ENCODE peak calls at places on chromosome 22, in four cellular contexts. Y is PC-3, U is A549, O is neural progenitor cell. B is an unnamed sample.

GRCh38 chr22:19174106-19175025 is 4.2 kb downstream of the SLC25A1 start:
- DNase-seq in Y (peak; percentile 21), U (no peak), O (peak; percentile 26), B (peak; percentile 55)

GRCh38 chr22:46262449-46263207 is 515 bp downstream of the PKDREJ start:
- DNase-seq in Y (no peak), U (no peak), O (peak; percentile 74), B (no peak)

GRCh38 chr22:28030442-28030841 is 111.4 kb upstream of the PITPNB start:
- DNase-seq in Y (no peak), U (no peak), O (no peak), B (no peak)

GRCh38 chr22:45418056-45418769 is 4.7 kb downstream of the RIBC2 start:
- DNase-seq in Y (no peak), U (no peak), O (no peak), B (no peak)

GRCh38 chr22:30947821-30948454 is 20.6 kb downstream of the MORC2 start:
- DNase-seq in Y (peak; percentile 47), U (peak; percentile 46), O (peak; percentile 56), B (peak; percentile 64)

GRCh38 chr22:22887621-22888503 is at the start of gene IGLL5:
- DNase-seq in Y (no peak), U (no peak), O (no peak), B (no peak)

GRCh38 chr22:47343611-47344010 is 581.2 kb downstream of the TBC1D22A start:
- DNase-seq in Y (no peak), U (no peak), O (no peak), B (no peak)

GRCh38 chr22:45254789-45255261 is 14.1 kb upstream of the KIAA0930 start:
- DNase-seq in Y (peak; percentile 40), U (no peak), O (no peak), B (no peak)

GRCh38 chr22:33875316-33875715 is 45.0 kb downstream of the LARGE1 start:
- DNase-seq in Y (no peak), U (no peak), O (no peak), B (no peak)

GRCh38 chr22:47595122-47595521 is 832.7 kb downstream of the TBC1D22A start:
- DNase-seq in Y (no peak), U (no peak), O (no peak), B (no peak)

GRCh38 chr22:27207907-27208306 is 550.5 kb downstream of the MIAT start:
- DNase-seq in Y (no peak), U (peak; percentile 68), O (no peak), B (peak; percentile 43)

GRCh38 chr22:17576475-17576874 is 13.2 kb downstream of the SLC25A18 start:
- DNase-seq in Y (peak; percentile 87), U (no peak), O (no peak), B (peak; percentile 99)

GRCh38 chr22:46561435-46561905 is 24.1 kb upstream of the CELSR1 start:
- DNase-seq in Y (peak; percentile 22), U (peak; percentile 77), O (peak; percentile 57), B (no peak)

GRCh38 chr22:38313384-38313955 is 3.8 kb downstream of the CSNK1E start:
- DNase-seq in Y (peak; percentile 73), U (peak; percentile 54), O (peak; percentile 39), B (peak; percentile 90)

GRCh38 chr22:43823353-43823908 is 11.3 kb upstream of the EFCAB6 start:
- DNase-seq in Y (peak; percentile 56), U (peak; percentile 68), O (peak; percentile 40), B (peak; percentile 9)

GRCh38 chr22:29380032-29380781 is 8.2 kb downstream of the AP1B1 start:
- DNase-seq in Y (peak; percentile 88), U (no peak), O (no peak), B (peak; percentile 75)

GRCh38 chr22:45516923-45517675 is 14.4 kb downstream of the FBLN1 start:
- DNase-seq in Y (no peak), U (peak; percentile 16), O (peak; percentile 42), B (peak; percentile 86)

GRCh38 chr22:31278643-31279326 is 13.5 kb downstream of the PIK3IP1 start:
- DNase-seq in Y (no peak), U (no peak), O (no peak), B (no peak)

GRCh38 chr22:17872491-17872890 is 98.2 kb upstream of the BID start:
- DNase-seq in Y (peak; percentile 26), U (no peak), O (no peak), B (peak; percentile 97)

GRCh38 chr22:22390989-22391388 is 117.6 kb downstream of the ZNF280B start:
- DNase-seq in Y (no peak), U (no peak), O (no peak), B (no peak)

GRCh38 chr22:33300165-33300564 is 242.0 kb upstream of the SYN3 start:
- DNase-seq in Y (no peak), U (no peak), O (no peak), B (no peak)

GRCh38 chr22:31144223-31144622 is 3.9 kb upstream of the PLA2G3 start:
- DNase-seq in Y (peak; percentile 54), U (no peak), O (no peak), B (peak; percentile 59)

GRCh38 chr22:44091021-44091721 is 67.1 kb downstream of the PARVB start:
- DNase-seq in Y (peak; percentile 26), U (peak; percentile 22), O (peak; percentile 52), B (no peak)

GRCh38 chr22:46339956-46340355 is 4.4 kb downstream of the TRMU start:
- DNase-seq in Y (no peak), U (no peak), O (no peak), B (no peak)

GRCh38 chr22:33796494-33796893 is 123.8 kb downstream of the LARGE1 start:
- DNase-seq in Y (no peak), U (no peak), O (no peak), B (no peak)

GRCh38 chr22:27419473-27419872 is 382.1 kb downstream of the MN1 start:
- DNase-seq in Y (no peak), U (no peak), O (no peak), B (no peak)

GRCh38 chr22:43980996-43981395 is 25.8 kb downstream of the SAMM50 start:
- DNase-seq in Y (no peak), U (no peak), O (no peak), B (no peak)

GRCh38 chr22:20582171-20582511 is 74.7 kb downstream of the MED15 start:
- DNase-seq in Y (no peak), U (no peak), O (no peak), B (no peak)

GRCh38 chr22:30279932-30280331 is 9.4 kb downstream of the CASTOR1 start:
- DNase-seq in Y (no peak), U (no peak), O (no peak), B (no peak)

GRCh38 chr22:19942071-19942885 is 660 bp upstream of the TXNRD2 start:
- DNase-seq in Y (no peak), U (peak; percentile 22), O (no peak), B (no peak)

GRCh38 chr22:35726933-35727332 is 9.3 kb downstream of the APOL5 start:
- DNase-seq in Y (no peak), U (no peak), O (no peak), B (no peak)

GRCh38 chr22:30806391-30806861 is 111.8 kb downstream of the OSBP2 start:
- DNase-seq in Y (peak; percentile 81), U (peak; percentile 57), O (peak; percentile 60), B (peak; percentile 92)

GRCh38 chr22:48627203-48627602 is 1200.5 kb downstream of the BRD1 start:
- DNase-seq in Y (no peak), U (no peak), O (peak; percentile 18), B (no peak)

GRCh38 chr22:32967285-32968101 is 90.7 kb downstream of the SYN3 start:
- DNase-seq in Y (no peak), U (no peak), O (no peak), B (no peak)

GRCh38 chr22:32340437-32340836 is 17.2 kb upstream of the RFPL3 start:
- DNase-seq in Y (no peak), U (no peak), O (no peak), B (no peak)

GRCh38 chr22:20216863-20217499 is 51.1 kb downstream of the RTN4R start:
- DNase-seq in Y (peak; percentile 47), U (no peak), O (no peak), B (no peak)

GRCh38 chr22:23058481-23059336 is 11.6 kb upstream of the GNAZ start:
- DNase-seq in Y (peak; percentile 12), U (no peak), O (no peak), B (no peak)

GRCh38 chr22:19407649-19408606 is 23.6 kb downstream of the HIRA start:
- DNase-seq in Y (no peak), U (no peak), O (no peak), B (no peak)

GRCh38 chr22:27804683-27805297 is 3.2 kb upstream of the MN1 start:
- DNase-seq in Y (peak; percentile 66), U (peak; percentile 59), O (peak; percentile 88), B (peak; percentile 41)

GRCh38 chr22:50296658-50297490 is 10.6 kb downstream of the PLXNB2 start:
- DNase-seq in Y (no peak), U (no peak), O (no peak), B (no peak)

GRCh38 chr22:50297510-50298265 is 9.8 kb downstream of the PLXNB2 start:
- DNase-seq in Y (no peak), U (no peak), O (no peak), B (no peak)

GRCh38 chr22:50299724-50300619 is 7.5 kb downstream of the PLXNB2 start:
- DNase-seq in Y (no peak), U (no peak), O (peak; percentile 67), B (no peak)

GRCh38 chr22:50298937-50299656 is 8.3 kb downstream of the PLXNB2 start:
- DNase-seq in Y (no peak), U (no peak), O (peak; percentile 56), B (no peak)

GRCh38 chr22:50298266-50298637 is 9.2 kb downstream of the PLXNB2 start:
- DNase-seq in Y (no peak), U (no peak), O (no peak), B (no peak)
- H3K4me2 ChIP-seq in Y (no peak overlapping the region), U (no peak overlapping the region), O (no peak overlapping the region), B (no peak overlapping the region)

DNA sequence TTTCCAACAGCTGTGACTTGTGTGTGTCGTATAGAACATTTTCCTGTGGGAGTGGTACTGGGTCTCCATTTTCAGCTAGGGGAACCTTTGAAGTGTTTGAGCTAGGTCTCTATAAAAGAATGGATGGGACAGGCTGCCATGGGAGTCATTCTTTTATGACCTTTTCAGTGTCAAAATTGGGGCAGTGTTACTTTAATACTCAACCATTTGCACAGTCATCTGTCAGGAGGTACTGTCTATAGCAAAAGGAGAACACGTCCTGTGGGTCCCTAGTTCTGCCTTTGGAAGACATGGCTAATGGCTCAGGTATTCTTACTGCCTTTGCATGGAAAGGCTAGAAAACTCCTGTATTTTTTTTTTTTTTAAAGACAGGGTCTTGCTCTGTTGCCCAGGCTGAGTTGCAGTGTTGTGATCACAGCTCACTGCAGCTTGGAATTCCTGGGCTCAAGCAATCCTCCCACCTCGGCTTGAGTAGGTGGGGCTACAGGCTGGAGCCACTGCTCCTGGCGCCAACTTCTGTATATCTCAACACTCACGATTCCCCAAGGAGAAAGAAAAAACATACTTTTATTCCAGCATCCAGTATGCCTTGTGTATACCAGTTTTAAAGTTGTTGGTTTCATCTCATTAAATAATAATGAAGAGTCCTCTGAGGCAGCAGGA is 2.1 kb upstream of the ATF4 start:
- DNase-seq in Y (no peak), U (no peak), O (no peak), B (no peak)
- H3K27ac ChIP-seq in Y (no peak overlapping the region), U (peak overlapping the region; percentile 99), O (no peak overlapping the region), B (peak overlapping the region; percentile 82)

GRCh38 chr22:49814164-49814686 is 13.4 kb downstream of the BRD1 start:
- DNase-seq in Y (no peak), U (no peak), O (no peak), B (no peak)
- H3K4me1 ChIP-seq in Y (peaks cover 15% of the 10 kb centered on the region), U (peaks cover 16% of the 10 kb centered on the region), O (no peaks in the 10 kb centered on the region), B (no peaks in the 10 kb centered on the region)

GRCh38 chr22:40525250-40525884 is 111.2 kb downstream of the MRTFA start:
- DNase-seq in Y (peak; percentile 48), U (peak; percentile 65), O (peak; percentile 41), B (peak; percentile 20)
- H3K4me2 ChIP-seq in Y (peak overlapping the region; percentile 19), U (peak overlapping the region; percentile 48), O (no peak overlapping the region), B (no peak overlapping the region)

GRCh38 chr22:26033586-26033985 is 135.7 kb upstream of the SEZ6L start:
- DNase-seq in Y (no peak), U (no peak), O (no peak), B (no peak)
- H3K27ac ChIP-seq in Y (no peak overlapping the region), U (no peak overlapping the region), O (no peak overlapping the region), B (no peak overlapping the region)